ENCODE peak calls at places on chromosomes 13 and 19, in four cellular contexts. D, L, B and J are unnamed samples.
A peak's percentile ranks its signal among the peaks of the same experiment; 100 is the strongest.

GRCh38 chr13:91978571-91978970 is 580.1 kb downstream of the GPC5 start:
- DNase-seq in L (no peak), D (no peak), B (no peak), J (no peak)

GRCh38 chr19:46718157-46718933 is 1.4 kb upstream of the PRKD2 start:
- DNase-seq in L (no peak), B (no peak), D (peak; percentile 38), J (no peak)

GRCh38 chr13:63206431-63206830 is 1790.8 kb upstream of the PCDH20 start:
- DNase-seq in D (no peak), B (no peak), L (peak; percentile 28), J (no peak)

GRCh38 chr13:55613429-55614187 is 1527.1 kb upstream of the PRR20A start:
- DNase-seq in D (no peak), L (no peak), B (no peak), J (no peak)

GRCh38 chr19:46413262-46414031 is at the start of gene CCDC8:
- DNase-seq in D (no peak), L (peak; percentile 85), B (peak; percentile 44), J (no peak)

GRCh38 chr13:73618275-73618865 is 515.8 kb downstream of the KLF12 start:
- DNase-seq in D (no peak), L (no peak), B (no peak), J (no peak)

GRCh38 chr19:824885-825284 is 2.8 kb upstream of the AZU1 start:
- DNase-seq in L (no peak), B (no peak), D (no peak), J (no peak)

GRCh38 chr13:28338202-28338601 is 156.7 kb downstream of the FLT1 start:
- DNase-seq in D (no peak), B (no peak), L (no peak), J (no peak)

GRCh38 chr19:13068064-13068807 is 34.4 kb downstream of the LYL1 start:
- DNase-seq in B (no peak), L (no peak), D (no peak), J (no peak)

GRCh38 chr13:52743569-52743968 is 3.9 kb upstream of the CNMD start:
- DNase-seq in B (no peak), L (no peak), D (no peak), J (no peak)

GRCh38 chr13:44758595-44759221 is 182.6 kb upstream of the TSC22D1 start:
- DNase-seq in D (no peak), B (peak; percentile 15), L (peak; percentile 90), J (peak; percentile 5)

GRCh38 chr13:31775148-31775547 is 35.8 kb downstream of the RXFP2 start:
- DNase-seq in D (no peak), L (peak; percentile 50), B (no peak), J (no peak)

GRCh38 chr19:9406798-9407352 is 28.5 kb downstream of the ZNF266 start:
- DNase-seq in B (peak; percentile 85), L (peak; percentile 94), D (peak; percentile 16), J (no peak)

GRCh38 chr13:112154301-112155060 is 87.5 kb downstream of the SOX1 start:
- DNase-seq in L (no peak), D (no peak), B (no peak), J (no peak)

GRCh38 chr19:42207767-42208259 is 9.7 kb downstream of the DEDD2 start:
- DNase-seq in B (peak; percentile 21), L (peak; percentile 84), D (no peak), J (no peak)

GRCh38 chr19:13153627-13154240 is 3.5 kb downstream of the IER2 start:
- DNase-seq in D (peak; percentile 25), B (no peak), L (peak; percentile 41), J (no peak)

GRCh38 chr19:58261968-58262921 is 16.5 kb upstream of the ZNF8 start:
- DNase-seq in L (peak; percentile 29), D (no peak), B (no peak), J (no peak)

GRCh38 chr13:37118002-37118401 is 12.5 kb upstream of the CSNK1A1L start:
- DNase-seq in B (no peak), L (no peak), D (no peak), J (no peak)

GRCh38 chr13:67018775-67019174 is 211.4 kb downstream of the PCDH9 start:
- DNase-seq in D (no peak), L (no peak), B (no peak), J (no peak)

GRCh38 chr19:18519962-18520847 is 1.7 kb downstream of the ELL start:
- DNase-seq in B (peak; percentile 60), D (peak; percentile 50), L (peak; percentile 84), J (peak; percentile 68)

GRCh38 chr19:1122972-1123363 is 19.2 kb downstream of the GPX4 start:
- DNase-seq in B (no peak), L (peak; percentile 83), D (no peak), J (no peak)

GRCh38 chr19:46009530-46010510 is 13.0 kb downstream of the PGLYRP1 start:
- DNase-seq in D (peak; percentile 65), B (no peak), L (peak; percentile 81), J (peak; percentile 20)

GRCh38 chr19:35362261-35363000 is 4.2 kb downstream of the FFAR3 start:
- DNase-seq in L (no peak), D (no peak), B (no peak), J (no peak)

GRCh38 chr19:51311388-51312257 is at the start of gene IGLON5:
- DNase-seq in B (no peak), D (no peak), L (no peak), J (no peak)

GRCh38 chr13:24264976-24265375 is 44.4 kb upstream of the C1QTNF9 start:
- DNase-seq in D (peak; percentile 66), L (no peak), B (no peak), J (no peak)

GRCh38 chr19:11195169-11195568 is 2.2 kb downstream of the KANK2 start:
- DNase-seq in L (peak; percentile 46), D (no peak), B (no peak), J (no peak)

GRCh38 chr13:112880221-112880641 is 88.8 kb upstream of the MCF2L start:
- DNase-seq in L (no peak), D (no peak), B (no peak), J (no peak)

GRCh38 chr19:16160943-16161560 is 12.3 kb downstream of the CIB3 start:
- DNase-seq in L (peak; percentile 77), D (no peak), B (peak; percentile 47), J (peak; percentile 53)

GRCh38 chr19:56153507-56153906 is 12.4 kb downstream of the ZNF444 start:
- DNase-seq in L (no peak), B (no peak), D (no peak), J (no peak)

GRCh38 chr13:93230466-93230865 is 3.9 kb downstream of the GPC6 start:
- DNase-seq in D (no peak), B (no peak), L (peak; percentile 76), J (peak; percentile 38)

GRCh38 chr13:104296301-104296700 is 1230.1 kb upstream of the SLC10A2 start:
- DNase-seq in L (no peak), B (no peak), D (no peak), J (no peak)

GRCh38 chr19:48858984-48859710 is 9.3 kb downstream of the PLEKHA4 start:
- DNase-seq in B (no peak), L (no peak), D (peak; percentile 78), J (no peak)

GRCh38 chr13:24663089-24663395 is 17.2 kb upstream of the ATP12A start:
- DNase-seq in B (no peak), D (no peak), L (no peak), J (no peak)